ENCODE peak calls at places on chromosomes 2 and 18, in nine cellular contexts. One of them, this sample, is unnamed.

GRCh38 chr2:216786676-216787075 is 73.2 kb downstream of the TNP1 start:
- DNase-seq in fibroblast of lung: no peak
- DNase-seq in mammary epithelial cell: no peak
- DNase-seq in right atrium auricular region: no peak
- DNase-seq in effector memory CD4-positive, alpha-beta T cell: no peak
- DNase-seq in lower lobe of right lung: no peak
- DNase-seq in MM.1S: no peak
- DNase-seq in stomach: no peak
- DNase-seq in prostate gland: no peak
- DNase-seq in this sample: no peak

GRCh38 chr2:238883315-238884004 is 35.6 kb downstream of the TWIST2 start:
- DNase-seq in MM.1S: no peak
- DNase-seq in prostate gland: no peak
- DNase-seq in fibroblast of lung: peak; percentile 65
- DNase-seq in stomach: no peak
- DNase-seq in mammary epithelial cell: no peak
- DNase-seq in lower lobe of right lung: no peak
- DNase-seq in effector memory CD4-positive, alpha-beta T cell: no peak
- DNase-seq in right atrium auricular region: no peak
- DNase-seq in this sample: no peak

GRCh38 chr2:53777134-53777533 is 9.5 kb downstream of the CHAC2 start:
- DNase-seq in fibroblast of lung: no peak
- DNase-seq in effector memory CD4-positive, alpha-beta T cell: no peak
- DNase-seq in prostate gland: no peak
- DNase-seq in stomach: no peak
- DNase-seq in mammary epithelial cell: no peak
- DNase-seq in MM.1S: no peak
- DNase-seq in lower lobe of right lung: no peak
- DNase-seq in right atrium auricular region: no peak
- DNase-seq in this sample: no peak

GRCh38 chr2:9972621-9973445 is 21.3 kb downstream of the GRHL1 start:
- DNase-seq in MM.1S: no peak
- DNase-seq in prostate gland: no peak
- DNase-seq in stomach: peak; percentile 69
- DNase-seq in effector memory CD4-positive, alpha-beta T cell: no peak
- DNase-seq in right atrium auricular region: no peak
- DNase-seq in lower lobe of right lung: no peak
- DNase-seq in fibroblast of lung: peak; percentile 82
- DNase-seq in mammary epithelial cell: peak; percentile 84
- DNase-seq in this sample: peak; percentile 94

GRCh38 chr2:174553811-174554493 is 43.7 kb downstream of the WIPF1 start:
- DNase-seq in MM.1S: no peak
- DNase-seq in prostate gland: no peak
- DNase-seq in right atrium auricular region: no peak
- DNase-seq in mammary epithelial cell: no peak
- DNase-seq in fibroblast of lung: no peak
- DNase-seq in effector memory CD4-positive, alpha-beta T cell: peak; percentile 22
- DNase-seq in lower lobe of right lung: no peak
- DNase-seq in stomach: no peak
- DNase-seq in this sample: no peak

GRCh38 chr2:45458909-45459563 is 152.0 kb downstream of the SRBD1 start:
- DNase-seq in lower lobe of right lung: no peak
- DNase-seq in MM.1S: no peak
- DNase-seq in stomach: peak; percentile 52
- DNase-seq in effector memory CD4-positive, alpha-beta T cell: no peak
- DNase-seq in mammary epithelial cell: peak; percentile 60
- DNase-seq in prostate gland: peak; percentile 63
- DNase-seq in right atrium auricular region: peak; percentile 58
- DNase-seq in fibroblast of lung: peak; percentile 77
- DNase-seq in this sample: peak; percentile 66

GRCh38 chr2:127525692-127526141 is 572 bp downstream of the IWS1 start:
- DNase-seq in prostate gland: no peak
- DNase-seq in effector memory CD4-positive, alpha-beta T cell: no peak
- DNase-seq in MM.1S: peak; percentile 42
- DNase-seq in lower lobe of right lung: no peak
- DNase-seq in fibroblast of lung: peak; percentile 68
- DNase-seq in stomach: no peak
- DNase-seq in right atrium auricular region: no peak
- DNase-seq in mammary epithelial cell: peak; percentile 59
- DNase-seq in this sample: no peak

GRCh38 chr2:58629720-58630119 is 388.6 kb upstream of the FANCL start:
- DNase-seq in fibroblast of lung: no peak
- DNase-seq in right atrium auricular region: no peak
- DNase-seq in mammary epithelial cell: peak; percentile 21
- DNase-seq in MM.1S: no peak
- DNase-seq in prostate gland: no peak
- DNase-seq in lower lobe of right lung: no peak
- DNase-seq in stomach: no peak
- DNase-seq in effector memory CD4-positive, alpha-beta T cell: no peak
- DNase-seq in this sample: no peak

GRCh38 chr18:63078471-63078870 is 241.1 kb downstream of the BCL2 start:
- DNase-seq in right atrium auricular region: no peak
- DNase-seq in effector memory CD4-positive, alpha-beta T cell: no peak
- DNase-seq in mammary epithelial cell: no peak
- DNase-seq in fibroblast of lung: no peak
- DNase-seq in lower lobe of right lung: no peak
- DNase-seq in MM.1S: no peak
- DNase-seq in stomach: no peak
- DNase-seq in prostate gland: no peak
- DNase-seq in this sample: no peak

GRCh38 chr18:63070750-63071502 is 248.6 kb downstream of the BCL2 start:
- DNase-seq in MM.1S: no peak
- DNase-seq in prostate gland: no peak
- DNase-seq in lower lobe of right lung: no peak
- DNase-seq in stomach: no peak
- DNase-seq in fibroblast of lung: no peak
- DNase-seq in mammary epithelial cell: no peak
- DNase-seq in right atrium auricular region: no peak
- DNase-seq in effector memory CD4-positive, alpha-beta T cell: no peak
- DNase-seq in this sample: no peak

GRCh38 chr18:63073481-63073880 is 246.1 kb downstream of the BCL2 start:
- DNase-seq in fibroblast of lung: no peak
- DNase-seq in prostate gland: no peak
- DNase-seq in mammary epithelial cell: no peak
- DNase-seq in effector memory CD4-positive, alpha-beta T cell: no peak
- DNase-seq in lower lobe of right lung: no peak
- DNase-seq in right atrium auricular region: no peak
- DNase-seq in MM.1S: peak; percentile 57
- DNase-seq in stomach: no peak
- DNase-seq in this sample: no peak

GRCh38 chr18:63071566-63072175 is 247.9 kb downstream of the BCL2 start:
- DNase-seq in prostate gland: no peak
- DNase-seq in lower lobe of right lung: no peak
- DNase-seq in effector memory CD4-positive, alpha-beta T cell: no peak
- DNase-seq in MM.1S: no peak
- DNase-seq in fibroblast of lung: no peak
- DNase-seq in right atrium auricular region: no peak
- DNase-seq in mammary epithelial cell: no peak
- DNase-seq in stomach: no peak
- DNase-seq in this sample: no peak

DNA sequence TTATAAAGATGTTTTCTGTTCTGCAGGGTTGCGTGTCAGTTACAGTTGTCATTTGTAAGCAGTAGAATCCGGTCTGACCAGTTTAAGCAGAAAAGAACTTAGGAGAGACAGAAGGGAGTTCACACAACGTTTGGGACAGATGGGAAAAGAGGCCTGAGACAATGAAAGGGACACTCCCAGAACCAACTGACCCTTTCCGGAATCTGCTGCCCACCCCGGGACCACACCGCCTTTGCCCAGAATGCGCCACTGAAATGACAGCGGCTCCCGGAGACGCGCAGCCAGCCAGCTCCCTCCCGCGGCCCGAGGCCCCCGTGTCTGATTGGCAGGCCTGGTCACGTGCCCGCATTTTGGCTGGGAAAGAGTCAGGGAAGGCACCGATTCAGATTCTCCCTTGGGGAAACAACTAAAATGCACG is 244.6 kb downstream of the BCL2 start:
- DNase-seq in lower lobe of right lung: peak; percentile 86
- DNase-seq in stomach: peak; percentile 68
- DNase-seq in right atrium auricular region: peak; percentile 75
- DNase-seq in fibroblast of lung: peak; percentile 36
- DNase-seq in effector memory CD4-positive, alpha-beta T cell: peak; percentile 23
- DNase-seq in mammary epithelial cell: peak; percentile 46
- DNase-seq in prostate gland: peak; percentile 73
- DNase-seq in MM.1S: peak; percentile 61
- DNase-seq in this sample: peak; percentile 81
- H3K4me3 ChIP-seq in lower lobe of right lung: peak overlapping the region; percentile 49
- H3K4me3 ChIP-seq in stomach: peak overlapping the region; percentile 43
- H3K4me3 ChIP-seq in right atrium auricular region: peak overlapping the region; percentile 34
- H3K4me3 ChIP-seq in fibroblast of lung: peak overlapping the region; percentile 62
- H3K4me3 ChIP-seq in effector memory CD4-positive, alpha-beta T cell: peak overlapping the region; percentile 58
- H3K4me3 ChIP-seq in mammary epithelial cell: peak overlapping the region; percentile 62
- H3K4me3 ChIP-seq in prostate gland: peak overlapping the region; percentile 28
- H3K4me3 ChIP-seq in MM.1S: peak overlapping the region; percentile 74
- H3K4me3 ChIP-seq in this sample: peak overlapping the region; percentile 27

GRCh38 chr2:20035961-20036666 is 15.3 kb downstream of the LAPTM4A start:
- DNase-seq in stomach: no peak
- DNase-seq in lower lobe of right lung: no peak
- DNase-seq in MM.1S: no peak
- DNase-seq in prostate gland: no peak
- DNase-seq in effector memory CD4-positive, alpha-beta T cell: no peak
- DNase-seq in fibroblast of lung: no peak
- DNase-seq in mammary epithelial cell: no peak
- DNase-seq in right atrium auricular region: no peak
- DNase-seq in this sample: no peak

GRCh38 chr2:20042531-20042930 is 8.9 kb downstream of the LAPTM4A start:
- DNase-seq in MM.1S: no peak
- DNase-seq in right atrium auricular region: no peak
- DNase-seq in mammary epithelial cell: no peak
- DNase-seq in lower lobe of right lung: no peak
- DNase-seq in effector memory CD4-positive, alpha-beta T cell: no peak
- DNase-seq in fibroblast of lung: peak; percentile 21
- DNase-seq in prostate gland: no peak
- DNase-seq in stomach: no peak
- DNase-seq in this sample: no peak

GRCh38 chr2:20037660-20038059 is 13.8 kb downstream of the LAPTM4A start:
- DNase-seq in right atrium auricular region: no peak
- DNase-seq in fibroblast of lung: no peak
- DNase-seq in effector memory CD4-positive, alpha-beta T cell: no peak
- DNase-seq in MM.1S: no peak
- DNase-seq in prostate gland: no peak
- DNase-seq in lower lobe of right lung: no peak
- DNase-seq in mammary epithelial cell: no peak
- DNase-seq in stomach: no peak
- DNase-seq in this sample: no peak

GRCh38 chr2:20044778-20045177 is 6.7 kb downstream of the LAPTM4A start:
- DNase-seq in MM.1S: no peak
- DNase-seq in mammary epithelial cell: no peak
- DNase-seq in prostate gland: no peak
- DNase-seq in right atrium auricular region: no peak
- DNase-seq in lower lobe of right lung: no peak
- DNase-seq in fibroblast of lung: no peak
- DNase-seq in effector memory CD4-positive, alpha-beta T cell: no peak
- DNase-seq in stomach: no peak
- DNase-seq in this sample: no peak

DNA sequence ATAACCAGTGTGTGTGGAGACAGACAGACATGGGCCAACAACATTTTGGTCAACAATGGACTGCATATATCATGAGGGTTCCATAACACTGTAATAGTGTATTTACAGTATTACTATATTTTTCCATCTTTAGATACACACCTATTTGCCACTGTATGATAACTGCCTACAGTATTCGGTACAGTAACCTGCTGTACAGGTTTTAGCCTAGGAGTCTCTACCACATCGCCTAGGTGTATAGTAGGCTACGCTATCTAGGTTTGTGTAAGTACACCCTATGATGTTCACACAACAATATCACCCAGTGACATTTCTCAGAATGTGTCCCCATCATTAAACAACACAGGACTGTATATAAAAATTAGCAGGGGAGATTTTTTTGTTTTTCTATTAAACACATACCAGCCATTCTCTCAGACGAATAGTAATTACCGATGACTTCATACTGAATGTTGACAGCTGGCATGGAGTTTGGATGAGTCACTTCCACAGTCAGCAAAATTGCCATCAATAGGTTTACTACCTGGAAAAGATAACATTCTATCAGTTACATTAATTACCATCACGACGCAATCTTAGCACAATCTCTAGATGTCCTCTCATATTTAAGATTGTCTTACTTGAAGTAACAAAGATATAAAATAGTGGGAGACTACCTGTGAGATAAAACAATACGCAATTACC is 10.8 kb downstream of the LAPTM4A start:
- DNase-seq in fibroblast of lung: peak; percentile 60
- DNase-seq in right atrium auricular region: no peak
- DNase-seq in prostate gland: no peak
- DNase-seq in MM.1S: no peak
- DNase-seq in mammary epithelial cell: peak; percentile 58
- DNase-seq in effector memory CD4-positive, alpha-beta T cell: no peak
- DNase-seq in lower lobe of right lung: no peak
- DNase-seq in stomach: no peak
- DNase-seq in this sample: peak; percentile 33
- H3K36me3 ChIP-seq in fibroblast of lung: peaks cover 7% of the 10 kb centered on the region
- H3K36me3 ChIP-seq in right atrium auricular region: peaks cover 44% of the 10 kb centered on the region
- H3K36me3 ChIP-seq in prostate gland: peaks cover 21% of the 10 kb centered on the region
- H3K36me3 ChIP-seq in MM.1S: no peaks in the 10 kb centered on the region
- H3K36me3 ChIP-seq in mammary epithelial cell: peaks cover 25% of the 10 kb centered on the region
- H3K36me3 ChIP-seq in effector memory CD4-positive, alpha-beta T cell: peaks cover 47% of the 10 kb centered on the region
- H3K36me3 ChIP-seq in lower lobe of right lung: peaks cover 54% of the 10 kb centered on the region
- H3K36me3 ChIP-seq in stomach: peaks cover 52% of the 10 kb centered on the region
- H3K36me3 ChIP-seq in this sample: peaks cover 59% of the 10 kb centered on the region

GRCh38 chr18:13500227-13500865 is 226.0 kb downstream of the FAM210A start:
- DNase-seq in right atrium auricular region: peak; percentile 78
- DNase-seq in stomach: no peak
- DNase-seq in MM.1S: no peak
- DNase-seq in fibroblast of lung: peak; percentile 93
- DNase-seq in effector memory CD4-positive, alpha-beta T cell: no peak
- DNase-seq in mammary epithelial cell: peak; percentile 66
- DNase-seq in prostate gland: peak; percentile 49
- DNase-seq in lower lobe of right lung: no peak
- DNase-seq in this sample: no peak

GRCh38 chr18:13501896-13502295 is 224.5 kb downstream of the FAM210A start:
- DNase-seq in prostate gland: no peak
- DNase-seq in right atrium auricular region: no peak
- DNase-seq in stomach: no peak
- DNase-seq in lower lobe of right lung: no peak
- DNase-seq in MM.1S: no peak
- DNase-seq in mammary epithelial cell: no peak
- DNase-seq in effector memory CD4-positive, alpha-beta T cell: no peak
- DNase-seq in fibroblast of lung: peak; percentile 42
- DNase-seq in this sample: no peak

GRCh38 chr18:13500891-13501887 is 225.2 kb downstream of the FAM210A start:
- DNase-seq in right atrium auricular region: peak; percentile 83
- DNase-seq in effector memory CD4-positive, alpha-beta T cell: no peak
- DNase-seq in prostate gland: peak; percentile 87
- DNase-seq in stomach: peak; percentile 51
- DNase-seq in mammary epithelial cell: peak; percentile 52
- DNase-seq in MM.1S: no peak
- DNase-seq in lower lobe of right lung: no peak
- DNase-seq in fibroblast of lung: peak; percentile 95
- DNase-seq in this sample: no peak

GRCh38 chr18:13503839-13504238 is 222.5 kb downstream of the FAM210A start:
- DNase-seq in effector memory CD4-positive, alpha-beta T cell: no peak
- DNase-seq in right atrium auricular region: no peak
- DNase-seq in mammary epithelial cell: no peak
- DNase-seq in lower lobe of right lung: no peak
- DNase-seq in stomach: no peak
- DNase-seq in MM.1S: no peak
- DNase-seq in prostate gland: no peak
- DNase-seq in fibroblast of lung: no peak
- DNase-seq in this sample: no peak

GRCh38 chr18:13502585-13502984 is 223.8 kb downstream of the FAM210A start:
- DNase-seq in mammary epithelial cell: no peak
- DNase-seq in lower lobe of right lung: no peak
- DNase-seq in MM.1S: no peak
- DNase-seq in right atrium auricular region: peak; percentile 75
- DNase-seq in stomach: no peak
- DNase-seq in fibroblast of lung: peak; percentile 35
- DNase-seq in prostate gland: no peak
- DNase-seq in effector memory CD4-positive, alpha-beta T cell: no peak
- DNase-seq in this sample: no peak
- H3K27ac ChIP-seq in mammary epithelial cell: no peak overlapping the region
- H3K27ac ChIP-seq in lower lobe of right lung: no peak overlapping the region
- H3K27ac ChIP-seq in MM.1S: no peak overlapping the region
- H3K27ac ChIP-seq in right atrium auricular region: peak overlapping the region; percentile 90
- H3K27ac ChIP-seq in stomach: no peak overlapping the region
- H3K27ac ChIP-seq in fibroblast of lung: no peak overlapping the region
- H3K27ac ChIP-seq in prostate gland: no peak overlapping the region
- H3K27ac ChIP-seq in effector memory CD4-positive, alpha-beta T cell: no peak overlapping the region
- H3K27ac ChIP-seq in this sample: no peak overlapping the region

DNA sequence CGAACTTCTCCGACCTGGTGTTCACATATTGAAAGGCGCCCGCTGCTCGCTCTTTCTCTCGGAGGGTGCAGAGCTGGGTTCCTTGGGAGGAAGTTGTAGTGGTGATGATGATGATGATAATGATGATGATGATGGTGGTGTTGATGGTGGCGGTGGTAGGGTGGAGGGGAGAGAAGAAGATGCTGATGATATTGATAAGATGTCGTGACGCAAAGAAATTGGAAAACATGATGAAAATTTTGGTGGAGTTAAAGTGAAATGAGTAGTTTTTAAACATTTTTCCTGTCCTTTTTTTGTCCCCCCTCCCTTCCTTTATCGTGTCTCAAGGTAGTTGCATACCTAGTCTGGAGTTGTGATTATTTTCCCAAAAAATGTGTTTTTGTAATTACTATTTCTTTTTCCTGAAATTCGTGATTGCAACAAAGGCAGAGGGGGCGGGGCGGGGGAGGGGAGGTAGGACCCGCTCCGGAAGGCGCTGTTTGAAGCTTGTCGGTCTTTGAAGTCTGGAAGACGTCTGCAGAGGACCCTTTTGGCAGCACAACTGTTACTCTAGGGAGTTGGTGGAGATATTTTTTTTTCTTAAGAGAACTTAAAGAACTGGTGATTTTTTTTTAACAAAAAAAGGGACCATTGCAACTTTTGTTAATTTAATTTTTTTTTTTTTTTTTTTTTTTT is 2.0 kb downstream of the SOX11 start:
- DNase-seq in lower lobe of right lung: no peak
- DNase-seq in MM.1S: no peak
- DNase-seq in mammary epithelial cell: no peak
- DNase-seq in effector memory CD4-positive, alpha-beta T cell: no peak
- DNase-seq in stomach: no peak
- DNase-seq in prostate gland: no peak
- DNase-seq in right atrium auricular region: no peak
- DNase-seq in fibroblast of lung: peak; percentile 40
- DNase-seq in this sample: no peak
- H3K4me3 ChIP-seq in lower lobe of right lung: no peak overlapping the region
- H3K4me3 ChIP-seq in MM.1S: no peak overlapping the region
- H3K4me3 ChIP-seq in mammary epithelial cell: no peak overlapping the region
- H3K4me3 ChIP-seq in effector memory CD4-positive, alpha-beta T cell: no peak overlapping the region
- H3K4me3 ChIP-seq in stomach: peak overlapping the region; percentile 43
- H3K4me3 ChIP-seq in prostate gland: no peak overlapping the region
- H3K4me3 ChIP-seq in right atrium auricular region: peak overlapping the region; percentile 48
- H3K4me3 ChIP-seq in fibroblast of lung: peak overlapping the region; percentile 53
- H3K4me3 ChIP-seq in this sample: no peak overlapping the region

This sample was measured in SJSA1.